ENCODE peak calls at places on chromosomes 16 and 17, in seven cellular contexts. E is H1, H is IMR-90, R is mesenchymal stem cell, N is neuronal stem cell, V is H9, G is mesendoderm. J is an unnamed sample.

GRCh38 chr16:53058441-53058840 is 3.6 kb downstream of the CHD9 start:
- DNase-seq in H (no peak), V (no peak), R (no peak), E (no peak), N (no peak), G (no peak), J (no peak)

GRCh38 chr16:88534731-88535141 is 35.5 kb upstream of the ZC3H18 start:
- DNase-seq in G (peak; percentile 44), R (peak; percentile 52), V (no peak), N (no peak), E (no peak), H (peak; percentile 29), J (peak; percentile 14)

GRCh38 chr17:40819528-40820125 is 2.8 kb downstream of the KRT10 start:
- DNase-seq in V (no peak), G (peak; percentile 8), R (peak; percentile 34), E (no peak), H (peak; percentile 20), N (no peak), J (no peak)

GRCh38 chr16:18966791-18967190 is 16.9 kb upstream of the TMC7 start:
- DNase-seq in R (no peak), N (no peak), V (no peak), G (no peak), H (no peak), E (no peak), J (peak; percentile 80)

GRCh38 chr16:4034963-4035362 is 81.3 kb downstream of the ADCY9 start:
- DNase-seq in V (no peak), H (no peak), G (no peak), E (no peak), R (no peak), N (no peak), J (no peak)

GRCh38 chr16:46857261-46857962 is 26.4 kb upstream of the C16orf87 start:
- DNase-seq in G (no peak), H (peak; percentile 82), R (peak; percentile 76), N (no peak), V (no peak), E (no peak), J (peak; percentile 48)

GRCh38 chr17:31686495-31686894 is 172.5 kb downstream of the COPRS start:
- DNase-seq in R (no peak), V (no peak), N (no peak), G (no peak), E (no peak), H (peak; percentile 43), J (no peak)

GRCh38 chr16:80060470-80060869 is 459.9 kb upstream of the MAF start:
- DNase-seq in V (no peak), N (no peak), E (no peak), R (no peak), H (no peak), G (no peak), J (peak; percentile 28)

GRCh38 chr16:27364493-27365141 is 37.4 kb upstream of the IL21R start:
- DNase-seq in R (no peak), H (no peak), E (no peak), N (no peak), G (no peak), V (no peak), J (no peak)

GRCh38 chr17:67689534-67690177 is 28.1 kb upstream of the NOL11 start:
- DNase-seq in N (peak; percentile 54), V (no peak), E (no peak), H (peak; percentile 66), R (peak; percentile 70), G (peak; percentile 63), J (peak; percentile 90)

GRCh38 chr17:67441052-67441738 is 64.1 kb downstream of the PITPNC1 start:
- DNase-seq in V (no peak), N (peak; percentile 41), G (peak; percentile 46), R (peak; percentile 98), H (peak; percentile 88), E (no peak), J (peak; percentile 23)

GRCh38 chr16:67915831-67916723 is 15.6 kb downstream of the CTRL start:
- DNase-seq in V (no peak), R (no peak), N (no peak), G (peak; percentile 27), H (peak; percentile 24), E (no peak), J (no peak)

GRCh38 chr17:58335061-58335731 is 6.6 kb upstream of the TSPOAP1 start:
- DNase-seq in E (no peak), G (no peak), N (no peak), R (no peak), V (peak; percentile 31), H (no peak), J (no peak)

GRCh38 chr16:22816475-22816874 is 2.5 kb downstream of the HS3ST2 start:
- DNase-seq in G (peak; percentile 0), H (no peak), V (no peak), N (no peak), R (no peak), E (no peak), J (peak; percentile 5)

GRCh38 chr17:77810536-77810935 is 148.0 kb upstream of the TNRC6C start:
- DNase-seq in R (peak; percentile 39), H (peak; percentile 33), G (peak; percentile 73), E (no peak), V (peak; percentile 64), N (no peak), J (no peak)

GRCh38 chr17:34177642-34178041 is 77.4 kb upstream of the CCL2 start:
- DNase-seq in G (no peak), R (peak; percentile 85), V (no peak), E (no peak), N (no peak), H (peak; percentile 83), J (no peak)

DNA sequence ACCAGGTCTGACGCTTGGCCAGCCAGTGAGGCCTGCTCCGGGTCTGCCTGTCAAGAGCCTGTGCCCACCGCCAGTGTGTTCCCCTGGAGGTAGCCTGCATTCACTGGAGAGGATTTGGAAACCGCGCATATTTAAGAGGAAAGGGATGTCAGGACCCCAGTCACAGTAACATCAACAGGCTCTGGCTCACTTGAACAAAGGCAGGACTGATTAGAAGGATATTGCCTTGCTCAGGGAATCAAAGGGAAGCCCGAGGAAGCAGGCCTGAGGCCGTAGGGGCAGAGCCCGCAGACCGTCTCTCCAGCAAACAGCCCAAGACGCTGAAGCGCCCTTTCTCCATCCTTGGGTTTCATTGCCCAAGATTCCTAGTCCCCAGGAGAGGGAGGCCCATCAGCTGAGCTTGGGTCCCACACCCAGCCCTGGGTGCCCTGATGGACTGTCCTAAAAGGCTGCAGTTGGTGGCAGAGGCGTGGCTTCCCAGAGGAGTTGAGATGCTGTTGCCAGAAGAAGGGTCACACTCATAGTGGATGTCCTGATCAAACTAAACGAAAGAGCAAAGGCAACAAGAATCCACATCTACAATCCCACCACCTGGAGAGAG is 23.2 kb downstream of the NT5M start:
- DNase-seq in N (no peak), H (no peak), R (no peak), V (no peak), E (no peak), G (no peak), J (no peak)
- H3K18ac ChIP-seq in N (no peak overlapping the region), H (no peak overlapping the region), R (no peak overlapping the region), V (no peak overlapping the region), E (no peak overlapping the region), G (no peak overlapping the region), J (no peak overlapping the region)

DNA sequence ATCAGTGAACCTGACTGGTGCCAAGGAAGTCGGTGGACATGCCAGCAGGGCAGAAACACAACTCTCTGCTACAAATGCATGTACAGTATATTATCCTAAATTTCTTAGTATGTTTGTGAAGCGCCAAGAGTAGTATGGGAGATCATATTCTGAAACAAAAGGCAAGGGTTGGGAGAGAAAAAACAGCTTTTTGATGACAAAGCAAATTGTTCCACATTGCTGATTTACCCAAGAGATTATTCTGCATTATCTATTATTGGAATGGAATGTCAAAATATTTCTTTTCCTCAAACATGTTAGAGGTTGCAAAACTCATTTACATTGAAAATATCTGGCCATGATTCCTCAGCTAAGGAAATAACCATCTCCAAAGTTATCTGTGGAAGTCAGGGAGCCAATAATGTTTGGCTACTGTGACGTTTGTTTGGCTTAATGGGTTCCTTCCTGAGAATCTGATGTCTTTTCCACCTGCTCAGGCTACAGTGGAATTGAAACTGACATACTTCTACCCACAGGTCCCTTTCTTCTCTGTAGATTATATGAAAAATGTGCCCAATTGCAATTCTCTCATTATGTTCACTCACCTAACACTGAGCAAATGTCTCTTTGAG is 221.0 kb upstream of the XYLT1 start:
- DNase-seq in V (no peak), R (no peak), E (no peak), N (no peak), H (no peak), G (no peak), J (peak; percentile 55)
- H3K4ac ChIP-seq in V (no peak overlapping the region), R (no peak overlapping the region), E (no peak overlapping the region), N (no peak overlapping the region), H (no peak overlapping the region), G (no peak overlapping the region), J (no peak overlapping the region)

DNA sequence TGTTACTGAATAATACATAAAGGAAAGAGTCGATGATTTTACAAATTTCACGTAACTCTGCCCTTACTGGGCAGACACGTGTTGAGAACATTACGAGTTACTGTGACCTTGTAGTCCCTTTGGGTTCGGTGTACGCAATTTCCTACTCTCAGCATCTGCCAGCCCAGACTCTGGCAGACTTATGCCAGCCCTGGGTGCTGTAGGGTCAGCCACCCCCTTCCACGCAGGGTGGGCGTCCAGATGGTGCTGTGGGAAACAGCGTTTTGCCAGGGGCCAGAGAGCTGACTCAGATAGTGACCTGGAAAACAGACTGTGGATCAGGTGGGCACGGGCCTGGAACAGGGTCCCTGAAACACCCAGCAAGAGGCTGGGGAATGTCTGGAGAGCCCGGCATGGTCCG is 148.9 kb downstream of the RPTOR start:
- DNase-seq in G (no peak), H (no peak), E (no peak), R (no peak), N (no peak), V (no peak), J (no peak)
- H3K18ac ChIP-seq in G (no peak overlapping the region), H (no peak overlapping the region), E (peak overlapping the region; percentile 39), R (no peak overlapping the region), N (peak overlapping the region; percentile 96), V (peak overlapping the region; percentile 9), J (peak overlapping the region; percentile 42)

GRCh38 chr16:10833271-10833670 is 14.7 kb upstream of the TVP23A start:
- DNase-seq in G (no peak), E (no peak), H (no peak), N (no peak), R (no peak), V (no peak), J (no peak)

GRCh38 chr16:10831899-10832886 is 13.6 kb upstream of the TVP23A start:
- DNase-seq in E (no peak), N (no peak), V (no peak), G (no peak), R (no peak), H (no peak), J (peak; percentile 39)

GRCh38 chr16:10827691-10828341 is 9.2 kb upstream of the TVP23A start:
- DNase-seq in N (no peak), V (no peak), H (peak; percentile 86), R (no peak), G (no peak), E (no peak), J (no peak)

GRCh38 chr16:10824111-10824893 is 5.7 kb upstream of the TVP23A start:
- DNase-seq in E (no peak), R (no peak), G (no peak), H (no peak), V (no peak), N (no peak), J (no peak)

DNA sequence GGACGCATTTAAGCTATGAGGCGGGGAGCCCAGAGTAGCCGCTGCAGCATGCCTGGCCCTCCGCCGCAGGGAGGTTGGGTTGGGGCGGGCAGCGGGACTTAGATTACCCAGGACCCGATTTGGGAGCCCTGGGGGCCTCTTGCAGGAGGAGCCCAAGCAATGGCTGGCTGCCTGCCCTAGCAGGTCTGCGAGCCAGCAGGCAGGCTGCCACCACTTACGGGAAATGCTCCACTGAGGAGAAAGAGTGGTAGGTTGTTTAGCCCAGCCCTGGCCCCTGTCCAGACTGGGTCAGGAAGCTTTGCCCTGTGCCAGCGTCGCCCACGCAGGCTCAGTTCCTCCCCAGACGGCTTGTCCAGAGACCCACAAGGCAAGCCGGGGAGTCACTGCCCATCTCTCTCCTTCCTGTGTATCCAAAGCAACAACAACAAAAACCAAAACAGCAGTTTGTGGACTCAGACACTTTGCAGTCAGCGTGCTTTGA is 10.3 kb upstream of the TVP23A start:
- DNase-seq in G (no peak), N (no peak), H (peak; percentile 53), R (no peak), V (no peak), E (peak; percentile 49), J (peak; percentile 38)
- H3K4ac ChIP-seq in G (no peak overlapping the region), N (no peak overlapping the region), H (no peak overlapping the region), R (no peak overlapping the region), V (no peak overlapping the region), E (no peak overlapping the region), J (no peak overlapping the region)

J was measured in trophoblast cell.